ENCODE peak calls at places on chromosomes 13 and 19, in eight cellular contexts. One of them, this sample, is unnamed.

GRCh38 chr19:35748106-35749020 is at the start of gene LIN37:
- DNase-seq in substantia nigra: peak
- DNase-seq in Right ventricle myocardium superior: peak
- DNase-seq in A172: peak
- DNase-seq in iris pigment epithelial cell: peak
- DNase-seq in stromal cell of bone marrow: peak
- DNase-seq in AG04450: peak
- DNase-seq in stimulated activated CD8-positive, alpha-beta memory T cell treated with anti-CD3 and anti-CD28 coated beads, Interleukin-12 subunit alpha, Interleukin-12 subunit beta, amount 100 ng/mL, for 1 hour: peak
- DNase-seq in this sample: peak

GRCh38 chr13:95783747-95784146 is 106.8 kb downstream of the DNAJC3 start:
- DNase-seq in substantia nigra: no peak
- DNase-seq in A172: no peak
- DNase-seq in Right ventricle myocardium superior: no peak
- DNase-seq in stimulated activated CD8-positive, alpha-beta memory T cell treated with anti-CD3 and anti-CD28 coated beads, Interleukin-12 subunit alpha, Interleukin-12 subunit beta, amount 100 ng/mL, for 1 hour: no peak
- DNase-seq in stromal cell of bone marrow: no peak
- DNase-seq in iris pigment epithelial cell: no peak
- DNase-seq in AG04450: no peak
- DNase-seq in this sample: no peak

GRCh38 chr13:108922108-108922507 is 292.7 kb downstream of the MYO16 start:
- DNase-seq in AG04450: no peak
- DNase-seq in stimulated activated CD8-positive, alpha-beta memory T cell treated with anti-CD3 and anti-CD28 coated beads, Interleukin-12 subunit alpha, Interleukin-12 subunit beta, amount 100 ng/mL, for 1 hour: no peak
- DNase-seq in stromal cell of bone marrow: no peak
- DNase-seq in A172: no peak
- DNase-seq in Right ventricle myocardium superior: no peak
- DNase-seq in substantia nigra: no peak
- DNase-seq in iris pigment epithelial cell: no peak
- DNase-seq in this sample: no peak

GRCh38 chr13:42836930-42837329 is 55.5 kb downstream of the FAM216B start:
- DNase-seq in AG04450: no peak
- DNase-seq in Right ventricle myocardium superior: no peak
- DNase-seq in A172: no peak
- DNase-seq in stimulated activated CD8-positive, alpha-beta memory T cell treated with anti-CD3 and anti-CD28 coated beads, Interleukin-12 subunit alpha, Interleukin-12 subunit beta, amount 100 ng/mL, for 1 hour: no peak
- DNase-seq in stromal cell of bone marrow: peak
- DNase-seq in iris pigment epithelial cell: peak
- DNase-seq in substantia nigra: no peak
- DNase-seq in this sample: peak

GRCh38 chr13:95676100-95676774 is 702 bp upstream of the DNAJC3 start:
- DNase-seq in stimulated activated CD8-positive, alpha-beta memory T cell treated with anti-CD3 and anti-CD28 coated beads, Interleukin-12 subunit alpha, Interleukin-12 subunit beta, amount 100 ng/mL, for 1 hour: no peak
- DNase-seq in Right ventricle myocardium superior: no peak
- DNase-seq in AG04450: no peak
- DNase-seq in A172: peak
- DNase-seq in substantia nigra: no peak
- DNase-seq in stromal cell of bone marrow: no peak
- DNase-seq in iris pigment epithelial cell: peak
- DNase-seq in this sample: peak

GRCh38 chr13:106110241-106110855 is 425.1 kb downstream of the EFNB2 start:
- DNase-seq in stromal cell of bone marrow: no peak
- DNase-seq in AG04450: no peak
- DNase-seq in A172: peak
- DNase-seq in Right ventricle myocardium superior: no peak
- DNase-seq in iris pigment epithelial cell: no peak
- DNase-seq in stimulated activated CD8-positive, alpha-beta memory T cell treated with anti-CD3 and anti-CD28 coated beads, Interleukin-12 subunit alpha, Interleukin-12 subunit beta, amount 100 ng/mL, for 1 hour: no peak
- DNase-seq in substantia nigra: no peak
- DNase-seq in this sample: no peak

GRCh38 chr19:35433448-35433847 is 14.6 kb upstream of the FFAR2 start:
- DNase-seq in substantia nigra: no peak
- DNase-seq in stromal cell of bone marrow: no peak
- DNase-seq in stimulated activated CD8-positive, alpha-beta memory T cell treated with anti-CD3 and anti-CD28 coated beads, Interleukin-12 subunit alpha, Interleukin-12 subunit beta, amount 100 ng/mL, for 1 hour: no peak
- DNase-seq in A172: no peak
- DNase-seq in AG04450: no peak
- DNase-seq in iris pigment epithelial cell: no peak
- DNase-seq in Right ventricle myocardium superior: no peak
- DNase-seq in this sample: no peak

GRCh38 chr13:36086117-36086516 is 45.1 kb downstream of the DCLK1 start:
- DNase-seq in AG04450: no peak
- DNase-seq in iris pigment epithelial cell: no peak
- DNase-seq in stromal cell of bone marrow: no peak
- DNase-seq in A172: no peak
- DNase-seq in substantia nigra: no peak
- DNase-seq in stimulated activated CD8-positive, alpha-beta memory T cell treated with anti-CD3 and anti-CD28 coated beads, Interleukin-12 subunit alpha, Interleukin-12 subunit beta, amount 100 ng/mL, for 1 hour: no peak
- DNase-seq in Right ventricle myocardium superior: no peak
- DNase-seq in this sample: no peak

GRCh38 chr13:110329798-110330461 is 22.8 kb downstream of the COL4A2 start:
- DNase-seq in substantia nigra: no peak
- DNase-seq in AG04450: no peak
- DNase-seq in stimulated activated CD8-positive, alpha-beta memory T cell treated with anti-CD3 and anti-CD28 coated beads, Interleukin-12 subunit alpha, Interleukin-12 subunit beta, amount 100 ng/mL, for 1 hour: no peak
- DNase-seq in stromal cell of bone marrow: no peak
- DNase-seq in A172: no peak
- DNase-seq in iris pigment epithelial cell: peak
- DNase-seq in Right ventricle myocardium superior: no peak
- DNase-seq in this sample: no peak

GRCh38 chr13:113545931-113546516 is 38.5 kb upstream of the TFDP1 start:
- DNase-seq in AG04450: no peak
- DNase-seq in iris pigment epithelial cell: no peak
- DNase-seq in substantia nigra: no peak
- DNase-seq in stimulated activated CD8-positive, alpha-beta memory T cell treated with anti-CD3 and anti-CD28 coated beads, Interleukin-12 subunit alpha, Interleukin-12 subunit beta, amount 100 ng/mL, for 1 hour: no peak
- DNase-seq in stromal cell of bone marrow: no peak
- DNase-seq in Right ventricle myocardium superior: no peak
- DNase-seq in A172: no peak
- DNase-seq in this sample: no peak

GRCh38 chr19:30498707-30499106 is 126.5 kb downstream of the ZNF536 start:
- DNase-seq in A172: no peak
- DNase-seq in AG04450: no peak
- DNase-seq in substantia nigra: no peak
- DNase-seq in stimulated activated CD8-positive, alpha-beta memory T cell treated with anti-CD3 and anti-CD28 coated beads, Interleukin-12 subunit alpha, Interleukin-12 subunit beta, amount 100 ng/mL, for 1 hour: no peak
- DNase-seq in Right ventricle myocardium superior: peak
- DNase-seq in iris pigment epithelial cell: no peak
- DNase-seq in stromal cell of bone marrow: no peak
- DNase-seq in this sample: peak

GRCh38 chr13:48156466-48156865 is 61.6 kb upstream of the MED4 start:
- DNase-seq in stromal cell of bone marrow: no peak
- DNase-seq in A172: peak
- DNase-seq in stimulated activated CD8-positive, alpha-beta memory T cell treated with anti-CD3 and anti-CD28 coated beads, Interleukin-12 subunit alpha, Interleukin-12 subunit beta, amount 100 ng/mL, for 1 hour: peak
- DNase-seq in substantia nigra: no peak
- DNase-seq in Right ventricle myocardium superior: peak
- DNase-seq in iris pigment epithelial cell: no peak
- DNase-seq in AG04450: no peak
- DNase-seq in this sample: no peak

GRCh38 chr19:27674701-27675100 is 1538.2 kb downstream of the UQCRFS1 start:
- DNase-seq in A172: no peak
- DNase-seq in AG04450: no peak
- DNase-seq in stromal cell of bone marrow: no peak
- DNase-seq in stimulated activated CD8-positive, alpha-beta memory T cell treated with anti-CD3 and anti-CD28 coated beads, Interleukin-12 subunit alpha, Interleukin-12 subunit beta, amount 100 ng/mL, for 1 hour: no peak
- DNase-seq in iris pigment epithelial cell: no peak
- DNase-seq in Right ventricle myocardium superior: no peak
- DNase-seq in substantia nigra: no peak
- DNase-seq in this sample: no peak

GRCh38 chr19:7862413-7862951 is 11.7 kb downstream of the PRR36 start:
- DNase-seq in iris pigment epithelial cell: peak
- DNase-seq in stimulated activated CD8-positive, alpha-beta memory T cell treated with anti-CD3 and anti-CD28 coated beads, Interleukin-12 subunit alpha, Interleukin-12 subunit beta, amount 100 ng/mL, for 1 hour: peak
- DNase-seq in A172: no peak
- DNase-seq in substantia nigra: no peak
- DNase-seq in Right ventricle myocardium superior: peak
- DNase-seq in AG04450: no peak
- DNase-seq in stromal cell of bone marrow: no peak
- DNase-seq in this sample: no peak

GRCh38 chr19:36973844-36974195 is 57.7 kb downstream of the ZNF568 start:
- DNase-seq in stimulated activated CD8-positive, alpha-beta memory T cell treated with anti-CD3 and anti-CD28 coated beads, Interleukin-12 subunit alpha, Interleukin-12 subunit beta, amount 100 ng/mL, for 1 hour: no peak
- DNase-seq in A172: no peak
- DNase-seq in stromal cell of bone marrow: no peak
- DNase-seq in Right ventricle myocardium superior: no peak
- DNase-seq in AG04450: no peak
- DNase-seq in substantia nigra: no peak
- DNase-seq in iris pigment epithelial cell: no peak
- DNase-seq in this sample: no peak

GRCh38 chr13:51895906-51896888 is 34.4 kb downstream of the CCDC70 start:
- DNase-seq in AG04450: peak
- DNase-seq in Right ventricle myocardium superior: peak
- DNase-seq in iris pigment epithelial cell: peak
- DNase-seq in stimulated activated CD8-positive, alpha-beta memory T cell treated with anti-CD3 and anti-CD28 coated beads, Interleukin-12 subunit alpha, Interleukin-12 subunit beta, amount 100 ng/mL, for 1 hour: no peak
- DNase-seq in A172: peak
- DNase-seq in stromal cell of bone marrow: peak
- DNase-seq in substantia nigra: peak
- DNase-seq in this sample: peak

GRCh38 chr13:59743195-59743594 is 420.5 kb downstream of the DIAPH3 start:
- DNase-seq in stromal cell of bone marrow: no peak
- DNase-seq in stimulated activated CD8-positive, alpha-beta memory T cell treated with anti-CD3 and anti-CD28 coated beads, Interleukin-12 subunit alpha, Interleukin-12 subunit beta, amount 100 ng/mL, for 1 hour: no peak
- DNase-seq in AG04450: no peak
- DNase-seq in iris pigment epithelial cell: no peak
- DNase-seq in Right ventricle myocardium superior: no peak
- DNase-seq in A172: no peak
- DNase-seq in substantia nigra: no peak
- DNase-seq in this sample: no peak

GRCh38 chr13:95624020-95624419 is 20.5 kb downstream of the DZIP1 start:
- DNase-seq in Right ventricle myocardium superior: no peak
- DNase-seq in AG04450: no peak
- DNase-seq in iris pigment epithelial cell: peak
- DNase-seq in substantia nigra: no peak
- DNase-seq in A172: peak
- DNase-seq in stromal cell of bone marrow: peak
- DNase-seq in stimulated activated CD8-positive, alpha-beta memory T cell treated with anti-CD3 and anti-CD28 coated beads, Interleukin-12 subunit alpha, Interleukin-12 subunit beta, amount 100 ng/mL, for 1 hour: no peak
- DNase-seq in this sample: peak

This sample was measured in midbrain.